ENCODE peak calls at places on chromosome 1, in eight cellular contexts. W is spleen; H is AG04449; K is globus pallidus; B is SHP77; E is adrenal gland; M is effector memory CD8-positive, alpha-beta T cell; X is right cardiac atrium. C is an unnamed sample.

GRCh38 chr1:111110197-111110899 is 29.5 kb downstream of the DRAM2 start:
- DNase-seq in B (peak), K (no peak), W (no peak), X (no peak), E (no peak), M (no peak), H (no peak), C (no peak)

GRCh38 chr1:110084226-110085078 is 14.0 kb upstream of the ALX3 start:
- DNase-seq in B (no peak), E (peak), W (peak), X (peak), H (no peak), M (no peak), K (peak), C (no peak)

GRCh38 chr1:208834346-208835081 is 590.3 kb upstream of the PLXNA2 start:
- DNase-seq in K (no peak), H (no peak), M (no peak), W (no peak), E (no peak), B (peak), X (no peak), C (no peak)

GRCh38 chr1:43824795-43825194 is 108.8 kb upstream of the ARTN start:
- DNase-seq in M (no peak), K (no peak), W (no peak), E (no peak), H (no peak), X (no peak), B (no peak), C (no peak)

GRCh38 chr1:230084408-230085177 is 17.6 kb downstream of the GALNT2 start:
- DNase-seq in E (peak), K (peak), X (peak), B (no peak), W (no peak), M (no peak), H (peak), C (no peak)

GRCh38 chr1:203287109-203287893 is 18.0 kb upstream of the BTG2 start:
- DNase-seq in K (peak), B (peak), X (peak), M (peak), E (peak), W (peak), H (no peak), C (no peak)

GRCh38 chr1:94284481-94284880 is 47.1 kb upstream of the ARHGAP29 start:
- DNase-seq in E (no peak), K (no peak), X (no peak), B (no peak), M (no peak), H (no peak), W (no peak), C (no peak)

GRCh38 chr1:161706483-161707347 is at the start of gene FCRLA:
- DNase-seq in H (peak), K (peak), E (no peak), M (no peak), W (no peak), B (no peak), X (no peak), C (no peak)

GRCh38 chr1:208809876-208810275 is 565.7 kb upstream of the PLXNA2 start:
- DNase-seq in K (no peak), B (no peak), X (no peak), H (no peak), M (no peak), W (no peak), E (no peak), C (no peak)

GRCh38 chr1:224328644-224329043 is 1.3 kb downstream of the NVL start:
- DNase-seq in B (no peak), W (no peak), M (no peak), E (no peak), H (no peak), X (no peak), K (no peak), C (no peak)

GRCh38 chr1:13682443-13682842 is 17.5 kb upstream of the PRDM2 start:
- DNase-seq in X (no peak), B (no peak), H (no peak), M (no peak), E (no peak), K (no peak), W (no peak), C (no peak)

GRCh38 chr1:215321802-215322201 is 239.3 kb downstream of the KCNK2 start:
- DNase-seq in E (no peak), B (no peak), H (no peak), K (no peak), W (no peak), M (no peak), X (no peak), C (no peak)

GRCh38 chr1:184891440-184891839 is 82.9 kb downstream of the NIBAN1 start:
- DNase-seq in H (no peak), E (no peak), X (no peak), M (no peak), K (no peak), B (no peak), W (no peak), C (no peak)

GRCh38 chr1:230465701-230466100 is 39.6 kb upstream of the PGBD5 start:
- DNase-seq in B (no peak), K (peak), H (no peak), X (no peak), W (no peak), M (no peak), E (no peak), C (peak)

GRCh38 chr1:87902830-87903614 is 574.3 kb downstream of the LMO4 start:
- DNase-seq in E (no peak), X (no peak), W (no peak), K (peak), B (peak), M (no peak), H (peak), C (no peak)

GRCh38 chr1:114892194-114892918 is 37.7 kb downstream of the SYCP1 start:
- DNase-seq in X (no peak), B (no peak), M (no peak), W (no peak), H (no peak), E (no peak), K (no peak), C (no peak)

C was measured in G401.